ENCODE peak calls at places on chromosomes 11 and 22, in seven cellular contexts. P is astrocyte of the spinal cord, F is thyroid gland, K is AG09309, Y is AG04450, L is left ventricle myocardium inferior, Z is fibroblast of lung. C is an unnamed sample.

GRCh38 chr22:47798229-47798628 is 1035.8 kb downstream of the TBC1D22A start:
- DNase-seq in P (no peak), F (no peak), K (no peak), Y (no peak), L (no peak), Z (no peak), C (no peak)

GRCh38 chr22:44088976-44089570 is 65.0 kb downstream of the PARVB start:
- DNase-seq in P (peak; percentile 46), F (peak; percentile 95), K (peak; percentile 52), Y (no peak), L (peak; percentile 66), Z (peak; percentile 90), C (peak; percentile 21)

GRCh38 chr11:9362393-9362863 is 22.0 kb upstream of the IPO7 start:
- DNase-seq in P (peak; percentile 19), F (no peak), K (no peak), Y (no peak), L (no peak), Z (no peak), C (no peak)

GRCh38 chr22:48259991-48260670 is 1497.7 kb downstream of the TBC1D22A start:
- DNase-seq in P (no peak), F (no peak), K (no peak), Y (no peak), L (no peak), Z (no peak), C (no peak)

GRCh38 chr11:66625041-66625751 is 8.8 kb downstream of the RBM14 start:
- DNase-seq in P (no peak), F (no peak), K (no peak), Y (no peak), L (no peak), Z (no peak), C (no peak)

GRCh38 chr11:78380615-78381029 is 37.0 kb downstream of the GAB2 start:
- DNase-seq in P (peak; percentile 18), F (no peak), K (peak; percentile 27), Y (peak; percentile 33), L (no peak), Z (peak; percentile 65), C (peak; percentile 41)

GRCh38 chr11:93537022-93537421 is 6.2 kb downstream of the SMCO4 start:
- DNase-seq in P (no peak), F (peak; percentile 92), K (no peak), Y (no peak), L (peak; percentile 72), Z (no peak), C (no peak)

GRCh38 chr11:121244861-121245260 is 47.7 kb upstream of the SC5D start:
- DNase-seq in P (no peak), F (no peak), K (no peak), Y (no peak), L (no peak), Z (no peak), C (no peak)

GRCh38 chr22:22897036-22897435 is 9.4 kb downstream of the IGLL5 start:
- DNase-seq in P (no peak), F (no peak), K (no peak), Y (no peak), L (no peak), Z (no peak), C (no peak)

GRCh38 chr22:19779011-19779421 is 18.4 kb downstream of the TBX1 start:
- DNase-seq in P (no peak), F (no peak), K (no peak), Y (no peak), L (no peak), Z (no peak), C (no peak)

GRCh38 chr11:125069008-125069407 is 5.9 kb downstream of the SLC37A2 start:
- DNase-seq in P (no peak), F (no peak), K (no peak), Y (no peak), L (no peak), Z (peak; percentile 41), C (no peak)

GRCh38 chr22:27717094-27717493 is 84.5 kb downstream of the MN1 start:
- DNase-seq in P (no peak), F (no peak), K (no peak), Y (no peak), L (no peak), Z (no peak), C (no peak)

GRCh38 chr22:37234736-37235711 is 9.0 kb downstream of the RAC2 start:
- DNase-seq in P (no peak), F (no peak), K (no peak), Y (no peak), L (no peak), Z (no peak), C (no peak)

GRCh38 chr11:96424693-96425092 is 34.9 kb downstream of the JRKL start:
- DNase-seq in P (peak; percentile 44), F (no peak), K (peak; percentile 48), Y (peak; percentile 3), L (no peak), Z (peak; percentile 67), C (peak; percentile 71)

GRCh38 chr11:61069427-61069826 is 32.9 kb upstream of the CD5 start:
- DNase-seq in P (no peak), F (no peak), K (no peak), Y (no peak), L (no peak), Z (no peak), C (no peak)

GRCh38 chr22:33842006-33842354 is 78.3 kb downstream of the LARGE1 start:
- DNase-seq in P (no peak), F (no peak), K (no peak), Y (no peak), L (no peak), Z (no peak), C (no peak)

GRCh38 chr11:316031-316701 is 2.3 kb downstream of the IFITM1 start:
- DNase-seq in P (no peak), F (no peak), K (no peak), Y (no peak), L (peak; percentile 44), Z (no peak), C (no peak)

GRCh38 chr11:45411221-45411946 is 125.2 kb upstream of the SYT13 start:
- DNase-seq in P (peak; percentile 44), F (no peak), K (no peak), Y (no peak), L (no peak), Z (peak; percentile 22), C (peak; percentile 47)

GRCh38 chr11:132770802-132771545 is 761.3 kb downstream of the OPCML start:
- DNase-seq in P (peak; percentile 12), F (no peak), K (no peak), Y (no peak), L (no peak), Z (peak; percentile 13), C (no peak)

GRCh38 chr22:31615481-31615840 is 46.6 kb downstream of the PISD start:
- DNase-seq in P (no peak), F (no peak), K (no peak), Y (no peak), L (no peak), Z (no peak), C (no peak)

GRCh38 chr11:57479925-57480324 is 19.6 kb downstream of the RTN4RL2 start:
- DNase-seq in P (no peak), F (no peak), K (no peak), Y (no peak), L (no peak), Z (no peak), C (no peak)

GRCh38 chr22:29757096-29757495 is 9.7 kb downstream of the ZMAT5 start:
- DNase-seq in P (no peak), F (no peak), K (no peak), Y (no peak), L (no peak), Z (no peak), C (no peak)
- TF ChIP-seq CTCF in P (no peak), F (no peak), K (no peak), Y (no peak), L (no peak), Z (no peak), C (no peak)

GRCh38 chr11:2268911-2269600 is 1.3 kb downstream of the ASCL2 start:
- DNase-seq in P (no peak), F (peak; percentile 59), K (no peak), Y (no peak), L (peak; percentile 51), Z (peak; percentile 20), C (peak; percentile 7)
- H3K4me3 ChIP-seq in P (no peak overlapping the region), F (peak overlapping the region; percentile 54), K (peak overlapping the region; percentile 23), Y (peak overlapping the region; percentile 37), L (peak overlapping the region; percentile 64), Z (no peak overlapping the region), C (no peak overlapping the region)

GRCh38 chr22:29266564-29267461 is 968 bp downstream of the RHBDD3 start:
- DNase-seq in P (peak; percentile 9), F (no peak), K (no peak), Y (no peak), L (no peak), Z (peak; percentile 13), C (peak; percentile 39)

GRCh38 chr22:29267462-29267857 is 321 bp downstream of the RHBDD3 start:
- DNase-seq in P (no peak), F (no peak), K (no peak), Y (no peak), L (no peak), Z (no peak), C (no peak)

GRCh38 chr22:29268511-29269229 is 602 bp downstream of the EWSR1 start:
- DNase-seq in P (peak; percentile 82), F (peak; percentile 57), K (no peak), Y (peak; percentile 23), L (peak; percentile 74), Z (peak; percentile 70), C (peak; percentile 65)

GRCh38 chr22:29269230-29269604 is 1.1 kb downstream of the EWSR1 start:
- DNase-seq in P (no peak), F (no peak), K (no peak), Y (no peak), L (no peak), Z (no peak), C (no peak)

DNA sequence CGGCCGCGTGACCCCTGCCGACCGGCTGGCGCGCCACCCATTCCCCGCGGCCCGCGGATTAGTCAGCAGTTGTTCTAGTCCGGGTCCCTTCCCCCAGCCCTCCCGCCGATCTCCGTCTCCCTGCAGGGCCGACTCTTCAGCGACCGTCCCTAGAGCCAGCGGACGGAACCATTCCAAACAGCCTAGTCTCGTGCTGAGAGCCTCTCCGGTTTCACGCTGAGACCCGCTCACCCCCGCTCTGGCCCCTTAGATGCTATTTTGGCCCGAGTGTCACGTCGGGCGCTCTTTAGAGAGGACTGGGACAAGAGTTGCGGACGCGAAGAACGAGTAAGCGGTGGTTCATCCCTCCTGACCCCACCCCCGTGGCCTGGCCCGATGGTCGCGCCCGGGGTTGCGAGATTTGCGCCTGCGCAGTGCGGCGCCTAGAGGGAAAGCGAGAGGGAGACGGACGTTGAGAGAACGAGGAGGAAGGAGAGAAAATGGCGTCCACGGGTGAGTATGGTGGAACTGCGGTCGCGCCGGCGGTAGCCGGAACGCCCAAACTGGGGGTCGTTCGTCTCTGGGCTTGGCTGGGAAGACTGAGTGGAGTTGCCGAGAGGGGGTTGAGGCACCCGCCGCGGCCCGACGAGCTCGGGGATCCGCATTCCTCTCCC is at the start of the genes EWSR1 and RHBDD3:
- DNase-seq in P (peak; percentile 98), F (peak; percentile 96), K (peak; percentile 93), Y (peak; percentile 95), L (peak; percentile 95), Z (peak; percentile 98), C (peak; percentile 97)
- TF ChIP-seq CTCF in P (no peak), F (no peak), K (no peak), Y (no peak), L (peak; percentile 10), Z (no peak), C (no peak)

DNA sequence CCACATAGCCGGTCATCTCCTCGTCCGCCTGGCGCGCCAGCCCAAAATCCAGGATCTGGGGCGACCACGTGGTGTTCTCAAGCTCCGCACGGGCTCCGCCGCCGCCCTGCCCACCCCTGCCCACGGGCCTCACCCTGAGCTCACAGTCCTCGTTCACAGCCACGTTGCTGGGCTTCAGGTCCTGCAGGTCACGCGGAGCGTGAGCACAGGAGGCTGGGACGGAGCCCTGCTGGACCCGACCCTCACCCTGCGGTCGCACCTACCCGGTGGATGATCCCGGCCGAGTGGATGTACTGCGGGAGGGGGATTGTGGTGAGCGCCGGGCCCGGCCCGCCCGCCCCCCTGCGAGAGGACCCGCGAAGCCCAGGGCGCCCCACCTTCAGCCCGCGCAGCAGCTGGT is 3.2 kb downstream of the MAPK11 start:
- DNase-seq in P (no peak), F (no peak), K (no peak), Y (no peak), L (no peak), Z (no peak), C (no peak)
- H3K4me3 ChIP-seq in P (no peak overlapping the region), F (peak overlapping the region; percentile 18), K (no peak overlapping the region), Y (peak overlapping the region; percentile 38), L (peak overlapping the region; percentile 61), Z (no peak overlapping the region), C (no peak overlapping the region)